ENCODE peak calls at places on chromosomes 7 and 10, in five cellular contexts. N is body of pancreas; X is effector memory CD4-positive, alpha-beta T cell; K is upper lobe of left lung; W is aorta. J is an unnamed sample. For H3K27me3, the result is how much of the 10 kb centered on the place peaks cover.

GRCh38 chr10:97868134-97868685 is 18.6 kb downstream of the GOLGA7B start:
- DNase-seq in X (no peak), K (no peak), W (no peak), N (no peak), J (no peak)

GRCh38 chr7:22090512-22090911 is 144.8 kb upstream of the CDCA7L start:
- DNase-seq in K (no peak), X (no peak), N (no peak), W (no peak), J (no peak)

GRCh38 chr10:76082956-76083355 is 651.5 kb downstream of the LRMDA start:
- DNase-seq in W (no peak), X (no peak), N (no peak), K (no peak), J (no peak)

GRCh38 chr10:14673189-14673947 is 101.3 kb downstream of the FAM107B start:
- DNase-seq in K (no peak), X (no peak), N (no peak), W (no peak), J (no peak)

GRCh38 chr7:155796381-155797261 is 15.6 kb downstream of the SHH start:
- DNase-seq in K (peak), N (peak), W (peak), X (peak), J (peak)

GRCh38 chr10:12656518-12657142 is 307.3 kb downstream of the CAMK1D start:
- DNase-seq in W (no peak), N (no peak), K (no peak), X (no peak), J (no peak)

GRCh38 chr7:25926891-25927625 is 224.9 kb upstream of the NFE2L3 start:
- DNase-seq in W (no peak), N (no peak), X (no peak), K (no peak), J (no peak)

GRCh38 chr10:87585565-87586514 is 73.8 kb upstream of the PAPSS2 start:
- DNase-seq in W (no peak), X (no peak), K (peak), N (peak), J (no peak)

GRCh38 chr7:34156336-34156735 is 251.0 kb downstream of the BMPER start:
- DNase-seq in X (no peak), W (no peak), K (no peak), N (no peak), J (no peak)

GRCh38 chr7:105611856-105612775 is 30.8 kb upstream of the EFCAB10 start:
- DNase-seq in N (no peak), X (no peak), K (no peak), W (peak), J (no peak)

GRCh38 chr7:133434246-133434865 is 181.5 kb downstream of the EXOC4 start:
- DNase-seq in N (no peak), K (no peak), X (no peak), W (no peak), J (no peak)

GRCh38 chr7:42869131-42870020 is 42.5 kb downstream of the C7orf25 start:
- DNase-seq in K (no peak), X (no peak), N (no peak), W (no peak), J (no peak)

GRCh38 chr10:119289227-119289925 is 82.0 kb downstream of the GRK5 start:
- DNase-seq in X (no peak), N (no peak), K (no peak), W (no peak), J (no peak)

GRCh38 chr10:24589265-24589664 is 134.4 kb downstream of the ARHGAP21 start:
- DNase-seq in X (no peak), N (no peak), W (no peak), K (no peak), J (no peak)

GRCh38 chr7:32942783-32943653 is 14.2 kb upstream of the FKBP9 start:
- DNase-seq in W (peak), X (peak), N (peak), K (peak), J (peak)

GRCh38 chr7:130365511-130366441 is 14.5 kb upstream of the CPA1 start:
- DNase-seq in N (peak), K (no peak), W (no peak), X (no peak), J (peak)

GRCh38 chr7:14125998-14126397 is 136.5 kb upstream of the ETV1 start:
- DNase-seq in K (no peak), W (no peak), X (no peak), N (no peak), J (no peak)

GRCh38 chr10:24891823-24892222 is 60.6 kb downstream of the PRTFDC1 start:
- DNase-seq in W (no peak), X (no peak), N (no peak), K (no peak), J (no peak)

GRCh38 chr7:7564323-7564780 is 2.3 kb upstream of the MIOS start:
- DNase-seq in X (no peak), W (no peak), N (no peak), K (no peak), J (no peak)

GRCh38 chr10:16848562-16849154 is 31.4 kb upstream of the RSU1 start:
- DNase-seq in W (peak), X (no peak), N (no peak), K (no peak), J (no peak)

GRCh38 chr10:52027055-52027454 is 287.0 kb upstream of the DKK1 start:
- DNase-seq in K (no peak), W (no peak), X (no peak), N (no peak), J (no peak)

GRCh38 chr10:95331596-95332130 is 40.9 kb upstream of the PDLIM1 start:
- DNase-seq in K (no peak), N (no peak), W (no peak), X (no peak), J (no peak)

GRCh38 chr7:194257-194995 is 2.1 kb downstream of the FAM20C start:
- DNase-seq in K (peak), N (no peak), X (no peak), W (peak), J (no peak)

GRCh38 chr7:133869556-133869955 is 257.6 kb upstream of the LRGUK start:
- DNase-seq in W (no peak), N (no peak), X (no peak), K (no peak), J (no peak)

GRCh38 chr10:52250562-52250961 is 63.5 kb upstream of the DKK1 start:
- DNase-seq in X (no peak), W (no peak), N (no peak), K (no peak), J (no peak)

GRCh38 chr10:78316451-78316931 is 282.8 kb downstream of the RPS24 start:
- DNase-seq in X (no peak), N (no peak), W (no peak), K (no peak), J (no peak)

GRCh38 chr7:82109288-82109687 is 334.3 kb downstream of the CACNA2D1 start:
- DNase-seq in W (no peak), N (no peak), X (no peak), K (no peak), J (no peak)

GRCh38 chr10:124225468-124226270 is 132.3 kb upstream of the CHST15 start:
- DNase-seq in W (peak), N (no peak), K (no peak), X (peak), J (peak)

GRCh38 chr10:112359606-112360307 is 14.2 kb upstream of the ACSL5 start:
- DNase-seq in N (no peak), W (no peak), X (no peak), K (no peak), J (no peak)

GRCh38 chr10:112362833-112363232 is 11.1 kb upstream of the ACSL5 start:
- DNase-seq in W (no peak), K (no peak), X (no peak), N (no peak), J (no peak)

GRCh38 chr10:112363696-112364688 is 9.9 kb upstream of the ACSL5 start:
- DNase-seq in N (no peak), K (peak), W (no peak), X (no peak), J (no peak)

GRCh38 chr10:112360308-112361270 is 13.3 kb upstream of the ACSL5 start:
- DNase-seq in K (peak), X (no peak), N (no peak), W (no peak), J (no peak)

GRCh38 chr10:112361951-112362770 is 11.8 kb upstream of the ACSL5 start:
- DNase-seq in N (no peak), K (peak), X (no peak), W (no peak), J (no peak)
- H3K27me3 ChIP-seq in N (under half), K (under half), X (under half), W (under half), J (under half)

DNA sequence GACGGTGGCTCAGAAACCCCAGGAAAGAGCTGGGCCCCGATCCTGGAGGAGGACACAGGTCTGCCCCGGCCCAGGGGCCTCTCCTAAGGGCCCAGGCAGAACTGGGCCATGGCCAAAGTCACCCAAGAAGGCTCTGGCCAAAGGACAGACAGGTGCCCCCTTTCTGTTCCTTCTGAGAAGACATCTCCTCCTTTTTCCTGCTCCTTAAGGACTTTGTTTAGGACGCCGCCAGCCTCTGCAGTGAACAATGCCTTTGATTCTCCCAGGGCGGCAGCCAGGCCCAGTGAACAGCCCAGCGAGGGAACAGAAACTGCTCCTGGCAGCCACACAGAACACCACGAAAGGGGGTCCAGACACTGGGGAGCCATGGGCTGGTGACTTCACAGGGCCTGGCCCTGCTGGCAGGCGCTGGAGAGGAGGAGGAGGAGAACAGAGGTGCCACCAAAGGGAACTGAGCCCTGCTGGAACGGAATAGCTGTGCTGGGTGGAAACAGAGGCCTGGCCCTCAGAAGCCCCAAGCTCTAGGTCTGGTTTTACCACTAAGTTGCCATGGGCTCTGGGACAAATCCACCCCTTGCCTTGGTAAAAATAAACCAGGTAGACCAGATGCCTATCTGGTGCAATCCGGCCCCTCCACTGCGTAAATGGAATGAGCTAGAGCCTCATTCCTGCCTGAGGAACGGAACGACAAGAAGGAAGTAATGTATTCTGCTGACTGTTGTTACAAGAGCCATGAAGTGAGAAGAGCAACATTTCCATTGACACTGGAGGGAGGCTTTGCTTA is 163.3 kb upstream of the RHEB start:
- DNase-seq in W (peak), K (no peak), N (no peak), X (no peak), J (no peak)
- H3K27ac ChIP-seq in W (no peak), K (peak), N (no peak), X (no peak), J (no peak)

DNA sequence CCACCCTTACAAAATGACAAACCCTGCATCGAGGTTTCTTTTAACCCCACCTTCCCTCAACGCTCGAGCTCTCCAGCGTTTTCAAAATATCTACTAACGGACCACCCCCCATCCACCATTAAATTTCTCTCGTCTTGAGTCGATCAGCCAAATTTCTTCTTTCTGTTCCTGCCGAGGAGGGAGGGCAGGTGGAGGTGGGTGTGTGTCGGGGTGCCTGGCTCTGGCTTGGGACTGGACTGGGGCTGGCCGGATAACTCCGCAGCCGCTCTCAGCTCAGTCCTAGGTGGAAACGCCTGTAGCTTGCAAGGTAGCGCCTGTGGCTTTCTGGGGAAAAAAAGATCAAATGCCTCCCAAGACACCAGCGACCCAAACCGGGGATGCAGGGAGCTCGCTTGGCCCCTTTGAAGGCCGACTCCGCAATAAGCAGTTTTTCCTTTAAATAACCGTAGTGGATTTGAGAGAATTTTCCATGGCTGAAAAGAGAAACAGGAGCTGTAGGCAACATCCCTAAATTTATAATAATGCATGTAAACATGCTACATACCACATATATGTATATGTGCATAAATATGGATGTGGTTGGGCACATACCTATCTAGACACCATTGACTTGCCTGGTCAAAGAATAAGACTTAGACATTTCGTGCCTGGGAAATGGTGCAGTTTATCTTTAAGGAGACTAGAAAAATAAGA is 1.9 kb upstream of the TMEM178B start:
- DNase-seq in N (no peak), K (no peak), X (no peak), W (no peak), J (no peak)
- H3K27me3 ChIP-seq in N (under half), K (under half), X (under half), W (under half), J (under half)

GRCh38 chr7:55533050-55533728 is 39.1 kb downstream of the VOPP1 start:
- DNase-seq in W (no peak), N (no peak), K (peak), X (peak), J (peak)

GRCh38 chr7:55534916-55535636 is 37.2 kb downstream of the VOPP1 start:
- DNase-seq in W (no peak), X (no peak), K (no peak), N (no peak), J (no peak)

GRCh38 chr7:55533729-55534080 is 38.6 kb downstream of the VOPP1 start:
- DNase-seq in K (no peak), X (no peak), W (no peak), N (no peak), J (no peak)

GRCh38 chr7:55535637-55536016 is 36.7 kb downstream of the VOPP1 start:
- DNase-seq in W (no peak), X (no peak), K (no peak), N (no peak), J (no peak)

GRCh38 chr7:55534262-55534915 is 37.9 kb downstream of the VOPP1 start:
- DNase-seq in N (no peak), X (peak), W (no peak), K (peak), J (no peak)
- H3K27ac ChIP-seq in N (peak), X (peak), W (no peak), K (peak), J (no peak)

GRCh38 chr7:74453321-74454011 is at the start of gene GTF2IRD1:
- DNase-seq in K (peak), W (peak), X (peak), N (peak), J (peak)

GRCh38 chr7:74454059-74454947 is 597 bp downstream of the GTF2IRD1 start:
- DNase-seq in N (peak), K (no peak), X (no peak), W (no peak), J (no peak)

GRCh38 chr7:74454948-74455804 is 1.5 kb downstream of the GTF2IRD1 start:
- DNase-seq in K (peak), N (peak), W (no peak), X (no peak), J (no peak)

GRCh38 chr7:74455933-74456332 is 2.2 kb downstream of the GTF2IRD1 start:
- DNase-seq in W (no peak), N (peak), K (no peak), X (no peak), J (no peak)

GRCh38 chr7:74457007-74457406 is 3.3 kb downstream of the GTF2IRD1 start:
- DNase-seq in N (no peak), K (no peak), W (no peak), X (no peak), J (no peak)
- H3K27me3 ChIP-seq in N (under half), K (under half), W (under half), X (under half), J (under half)